ENCODE peak calls at places on chromosomes 3 and 15, in eight cellular contexts. Q, S, E, X, F, U, Y and A are unnamed samples.

GRCh38 chr3:86988986-86989385 is 2.0 kb downstream of the VGLL3 start:
- DNase-seq in E (no peak), F (no peak), U (no peak), S (no peak), X (peak), Q (no peak), Y (no peak), A (no peak)

GRCh38 chr15:68554716-68555347 is 24.0 kb upstream of the CORO2B start:
- DNase-seq in E (no peak), Y (no peak), F (no peak), Q (no peak), S (no peak), X (no peak), U (no peak), A (no peak)

GRCh38 chr15:46344115-46344749 is 709.4 kb downstream of the SQOR start:
- DNase-seq in U (no peak), Y (no peak), S (no peak), F (no peak), E (no peak), Q (no peak), X (no peak), A (no peak)

GRCh38 chr3:24225027-24225743 is 269.5 kb downstream of the THRB start:
- DNase-seq in Y (no peak), F (no peak), Q (no peak), E (no peak), U (no peak), X (no peak), S (no peak), A (no peak)

GRCh38 chr3:135246027-135246426 is 451.0 kb downstream of the EPHB1 start:
- DNase-seq in U (no peak), E (no peak), S (no peak), X (no peak), Q (no peak), F (no peak), Y (no peak), A (no peak)

GRCh38 chr3:38177175-38177574 is 11.8 kb downstream of the OXSR1 start:
- DNase-seq in Y (no peak), U (no peak), E (no peak), F (no peak), S (no peak), Q (no peak), X (no peak), A (no peak)

GRCh38 chr3:129557737-129558037 is 14.7 kb downstream of the H1-8 start:
- DNase-seq in S (no peak), X (no peak), Q (no peak), F (no peak), E (no peak), Y (peak), U (no peak), A (no peak)

GRCh38 chr3:48305396-48305795 is 28.1 kb downstream of the SPINK8 start:
- DNase-seq in X (no peak), Q (no peak), S (peak), Y (no peak), E (no peak), F (no peak), U (no peak), A (no peak)

GRCh38 chr3:40387001-40387894 is at the start of gene ENTPD3:
- DNase-seq in F (no peak), Y (no peak), E (peak), U (no peak), S (peak), X (peak), Q (no peak), A (peak)

GRCh38 chr3:53113293-53114010 is 16.8 kb downstream of the RFT1 start:
- DNase-seq in X (no peak), U (no peak), S (no peak), F (peak), Q (peak), E (peak), Y (peak), A (no peak)

GRCh38 chr3:195895078-195895899 is 13.1 kb downstream of the TNK2 start:
- DNase-seq in Y (peak), X (no peak), U (peak), S (peak), E (peak), Q (peak), F (peak), A (no peak)

GRCh38 chr15:101174152-101174920 is 77.5 kb downstream of the CHSY1 start:
- DNase-seq in U (no peak), F (no peak), Y (no peak), S (no peak), X (no peak), E (no peak), Q (no peak), A (no peak)
- H3K27ac ChIP-seq in U (no peak), F (peak), Y (no peak), S (no peak), X (no peak), E (no peak), Q (no peak), A (peak)

GRCh38 chr15:43484455-43484854 is 8.5 kb downstream of the TP53BP1 start:
- DNase-seq in E (no peak), X (no peak), Y (no peak), U (no peak), S (no peak), F (no peak), Q (no peak), A (no peak)

GRCh38 chr15:43488790-43489585 is 4.0 kb downstream of the TP53BP1 start:
- DNase-seq in F (no peak), U (no peak), X (no peak), Y (no peak), S (no peak), E (no peak), Q (no peak), A (no peak)

GRCh38 chr15:43487271-43487895 is 5.6 kb downstream of the TP53BP1 start:
- DNase-seq in S (no peak), X (peak), Y (no peak), E (no peak), U (no peak), F (no peak), Q (no peak), A (no peak)

GRCh38 chr15:43483306-43484128 is 9.4 kb downstream of the TP53BP1 start:
- DNase-seq in Q (no peak), U (no peak), Y (no peak), F (no peak), S (no peak), X (no peak), E (no peak), A (no peak)
- TF ChIP-seq CTCF in Q (no peak), U (no peak), Y (peak), F (peak), S (peak), X (peak), E (peak), A (peak)

GRCh38 chr3:189588818-189589569 is 42.2 kb upstream of the TP63 start:
- DNase-seq in F (no peak), Q (no peak), S (peak), X (no peak), E (no peak), Y (no peak), U (no peak), A (no peak)
- H3K27ac ChIP-seq in F (no peak), Q (no peak), S (peak), X (no peak), E (no peak), Y (no peak), U (no peak), A (no peak)

DNA sequence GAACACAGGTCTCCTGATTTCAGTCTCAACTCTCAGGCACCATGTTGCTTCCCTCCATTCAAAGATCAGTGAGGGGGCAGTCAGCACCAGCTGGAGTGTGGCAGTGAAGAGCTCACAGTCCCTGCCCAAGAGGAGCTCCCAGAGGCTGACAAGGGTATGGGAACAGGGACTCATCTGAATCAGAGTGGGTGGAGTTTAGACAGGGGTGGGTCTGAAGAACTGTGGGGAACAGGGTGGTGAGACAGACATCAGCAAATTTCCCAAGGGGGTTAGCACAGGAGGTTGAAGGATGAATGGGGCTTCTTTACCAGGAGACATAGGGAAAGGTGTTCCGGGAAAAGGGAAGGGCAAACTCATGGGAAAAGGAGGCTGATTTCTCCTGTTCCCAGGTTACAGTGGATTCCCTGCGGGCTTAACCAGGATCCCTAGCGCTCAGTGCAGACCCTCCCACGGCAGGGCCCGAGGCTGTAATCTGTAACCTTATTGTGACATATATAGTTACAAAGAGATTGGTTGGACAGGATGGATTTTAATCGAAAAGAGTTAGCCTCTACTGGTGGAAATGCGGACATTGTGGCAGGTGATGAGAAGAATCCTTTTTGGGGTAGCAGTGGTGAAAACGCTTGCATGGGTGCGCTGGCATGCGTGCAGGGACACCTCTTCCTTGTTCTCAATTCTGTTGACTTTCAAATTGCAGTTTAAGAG is 160.2 kb downstream of the SMAD6 start:
- DNase-seq in S (peak), X (no peak), F (no peak), E (no peak), U (no peak), Y (no peak), Q (no peak), A (peak)
- TF ChIP-seq CTCF in S (no peak), X (no peak), F (no peak), E (no peak), U (no peak), Y (no peak), Q (no peak), A (no peak)

GRCh38 chr15:62894322-62895085 is 148.0 kb upstream of the TPM1 start:
- DNase-seq in Q (no peak), U (no peak), E (no peak), Y (no peak), S (no peak), F (no peak), X (peak), A (no peak)
- H3K27ac ChIP-seq in Q (peak), U (no peak), E (no peak), Y (no peak), S (peak), F (peak), X (no peak), A (no peak)

GRCh38 chr15:86877171-86877631 is 797.5 kb downstream of the AGBL1 start:
- DNase-seq in S (peak), Y (no peak), Q (no peak), E (no peak), X (peak), F (no peak), U (no peak), A (no peak)
- TF ChIP-seq CTCF in S (peak), Y (peak), Q (no peak), E (no peak), X (no peak), F (no peak), U (no peak), A (no peak)

GRCh38 chr3:16373270-16373785 is 108.3 kb downstream of the OXNAD1 start:
- DNase-seq in X (no peak), U (no peak), E (no peak), Q (no peak), F (no peak), S (no peak), Y (no peak), A (no peak)
- H3K27ac ChIP-seq in X (no peak), U (peak), E (no peak), Q (no peak), F (peak), S (no peak), Y (peak), A (no peak)

GRCh38 chr15:76185716-76186115 is 125.6 kb downstream of the ETFA start:
- DNase-seq in E (no peak), F (no peak), X (peak), U (no peak), Q (no peak), Y (no peak), S (peak), A (peak)
- TF ChIP-seq CTCF in E (peak), F (peak), X (peak), U (peak), Q (no peak), Y (peak), S (peak), A (no peak)

DNA sequence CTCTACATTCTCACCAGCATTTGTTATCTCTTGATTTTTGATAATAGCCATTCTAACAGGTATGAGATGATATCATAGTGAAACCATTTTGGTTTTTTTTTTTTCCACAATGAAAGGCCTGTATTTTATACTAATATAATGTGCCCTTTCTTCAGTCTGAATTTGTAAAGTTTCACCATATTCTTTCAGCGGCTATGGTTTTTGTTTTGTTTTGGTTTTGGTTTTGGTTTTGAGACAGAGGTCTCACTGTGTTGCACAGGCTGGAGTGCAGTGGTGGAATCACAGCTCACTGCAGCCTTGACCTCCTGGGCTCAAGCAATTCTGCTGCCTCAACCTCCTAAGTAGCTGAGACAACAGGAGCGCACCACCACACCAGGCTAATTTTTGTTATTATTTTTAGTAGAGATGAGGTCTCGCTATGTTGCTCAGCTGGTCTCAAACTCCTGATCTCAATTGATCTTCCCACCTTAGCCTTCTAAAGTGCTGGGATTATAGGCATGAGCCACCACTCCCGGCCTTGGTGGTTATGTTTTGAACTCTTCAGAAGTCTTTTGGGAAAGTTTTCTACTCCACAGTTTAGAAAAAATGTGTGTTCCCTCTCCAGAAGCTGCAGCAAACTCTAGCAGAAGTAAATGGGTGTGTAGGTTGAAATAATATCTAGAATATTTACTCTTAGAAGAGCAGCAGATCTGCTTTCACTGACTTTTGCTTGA is 110.2 kb upstream of the UMPS start:
- DNase-seq in U (no peak), F (no peak), X (no peak), E (no peak), Y (no peak), S (no peak), Q (no peak), A (no peak)
- H3K27ac ChIP-seq in U (no peak), F (peak), X (no peak), E (no peak), Y (peak), S (no peak), Q (no peak), A (no peak)